ENCODE peak calls at places on chromosome 7, in six cellular contexts. I, Q, S, L, V and B are unnamed samples.

GRCh38 chr7:52639981-52640380 is 395.5 kb upstream of the POM121L12 start:
- DNase-seq in S (no peak), L (no peak), I (no peak), Q (no peak), V (no peak), B (no peak)

GRCh38 chr7:55144333-55144954 is 125.6 kb downstream of the EGFR start:
- DNase-seq in I (no peak), Q (peak; percentile 31), L (peak; percentile 27), V (no peak), S (no peak), B (peak; percentile 35)

GRCh38 chr7:124764071-124764846 is 1.3 kb downstream of the GPR37 start:
- DNase-seq in L (no peak), S (no peak), I (no peak), V (no peak), Q (no peak), B (no peak)

GRCh38 chr7:135647755-135648154 is 14.6 kb upstream of the STMP1 start:
- DNase-seq in V (peak; percentile 59), Q (no peak), S (no peak), L (no peak), I (no peak), B (no peak)

GRCh38 chr7:1055084-1055450 is 10.7 kb downstream of the GPR146 start:
- DNase-seq in Q (no peak), V (peak; percentile 91), I (no peak), S (no peak), L (peak; percentile 95), B (peak; percentile 93)

GRCh38 chr7:71348751-71349415 is 216.9 kb downstream of the GALNT17 start:
- DNase-seq in Q (no peak), L (no peak), V (no peak), S (no peak), I (no peak), B (no peak)

GRCh38 chr7:47149208-47149864 is 432.6 kb downstream of the TNS3 start:
- DNase-seq in Q (no peak), V (no peak), I (no peak), S (no peak), L (no peak), B (no peak)

GRCh38 chr7:921071-921461 is 33.4 kb downstream of the ADAP1 start:
- DNase-seq in L (no peak), Q (no peak), S (no peak), I (no peak), V (no peak), B (no peak)

GRCh38 chr7:88092676-88092999 is 127.2 kb downstream of the SRI start:
- DNase-seq in Q (no peak), L (no peak), I (no peak), S (no peak), V (no peak), B (no peak)

GRCh38 chr7:133910761-133911160 is 216.4 kb upstream of the LRGUK start:
- DNase-seq in V (no peak), S (no peak), L (no peak), I (no peak), Q (no peak), B (no peak)

GRCh38 chr7:927031-927671 is 27.3 kb downstream of the ADAP1 start:
- DNase-seq in S (peak; percentile 31), V (no peak), L (no peak), Q (no peak), I (no peak), B (peak; percentile 68)

GRCh38 chr7:1049006-1049741 is 4.8 kb downstream of the GPR146 start:
- DNase-seq in I (no peak), V (peak; percentile 78), Q (no peak), L (peak; percentile 18), S (no peak), B (peak; percentile 93)

GRCh38 chr7:44727346-44728262 is 21.0 kb upstream of the ZMIZ2 start:
- DNase-seq in Q (no peak), V (peak; percentile 80), L (peak; percentile 33), S (no peak), I (no peak), B (no peak)

GRCh38 chr7:74302745-74303221 is 13.6 kb downstream of the CLIP2 start:
- DNase-seq in Q (no peak), L (no peak), I (no peak), V (no peak), S (no peak), B (no peak)

GRCh38 chr7:121755818-121756501 is 117.0 kb upstream of the PTPRZ1 start:
- DNase-seq in Q (no peak), S (no peak), I (no peak), V (no peak), L (no peak), B (peak; percentile 12)

GRCh38 chr7:24851791-24852190 is 94.5 kb upstream of the GSDME start:
- DNase-seq in Q (peak; percentile 10), I (no peak), L (peak; percentile 26), S (peak; percentile 61), V (peak; percentile 29), B (peak; percentile 32)

GRCh38 chr7:129434846-129435318 is 650 bp downstream of the STRIP2 start:
- DNase-seq in S (peak; percentile 2), V (peak; percentile 44), L (peak; percentile 73), I (no peak), Q (no peak), B (peak; percentile 66)

GRCh38 chr7:100119701-100120517 is 475 bp downstream of the CNPY4 start:
- DNase-seq in V (no peak), S (peak; percentile 57), I (no peak), Q (peak; percentile 83), L (peak; percentile 77), B (peak; percentile 75)

GRCh38 chr7:124489082-124489819 is 276.3 kb downstream of the GPR37 start:
- DNase-seq in S (peak; percentile 2), V (no peak), L (no peak), I (no peak), Q (no peak), B (no peak)

GRCh38 chr7:130490888-130491771 is 755 bp upstream of the MEST start:
- DNase-seq in Q (no peak), I (no peak), L (no peak), S (no peak), V (peak; percentile 62), B (no peak)

GRCh38 chr7:142438235-142438922 is 180.5 kb upstream of the PRSS58 start:
- DNase-seq in L (peak; percentile 68), V (peak; percentile 38), I (no peak), S (peak; percentile 9), Q (peak; percentile 35), B (peak; percentile 82)

DNA sequence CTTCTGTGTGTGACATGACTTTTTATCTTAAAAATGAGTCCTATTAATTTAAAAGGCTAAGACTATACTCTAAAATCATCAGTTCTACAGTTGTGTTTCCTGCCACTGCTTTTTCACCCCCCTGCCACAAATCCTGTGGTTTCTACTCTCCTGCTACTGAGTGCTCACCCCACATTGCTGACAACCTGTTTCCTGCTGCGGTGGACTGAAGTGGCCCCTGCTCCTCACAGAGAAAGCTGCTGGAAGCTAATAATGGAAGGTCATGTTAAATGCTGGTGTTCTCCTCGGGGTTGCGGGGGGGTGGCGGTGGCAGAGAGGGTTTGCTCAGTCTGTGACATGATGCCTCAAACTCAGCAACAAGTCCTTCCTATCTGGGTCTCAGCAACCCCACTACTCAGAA is 113.2 kb upstream of the INHBA start:
- DNase-seq in V (no peak), L (no peak), I (peak; percentile 51), S (no peak), Q (no peak), B (peak; percentile 95)
- TF ChIP-seq MYC in V (no peak), L (no peak), I (no peak), S (no peak), Q (no peak), B (peak; percentile 78)

GRCh38 chr7:31077484-31078362 is 25.6 kb downstream of the ADCYAP1R1 start:
- DNase-seq in L (no peak), V (no peak), Q (no peak), I (no peak), S (no peak), B (no peak)

GRCh38 chr7:31076641-31077310 is 24.7 kb downstream of the ADCYAP1R1 start:
- DNase-seq in I (no peak), S (no peak), Q (no peak), V (no peak), L (no peak), B (no peak)

GRCh38 chr7:31080112-31080511 is 28.0 kb downstream of the ADCYAP1R1 start:
- DNase-seq in L (no peak), S (no peak), Q (no peak), V (no peak), I (no peak), B (no peak)

GRCh38 chr7:31078363-31078990 is 26.4 kb downstream of the ADCYAP1R1 start:
- DNase-seq in Q (no peak), S (no peak), L (no peak), V (no peak), I (no peak), B (no peak)

DNA sequence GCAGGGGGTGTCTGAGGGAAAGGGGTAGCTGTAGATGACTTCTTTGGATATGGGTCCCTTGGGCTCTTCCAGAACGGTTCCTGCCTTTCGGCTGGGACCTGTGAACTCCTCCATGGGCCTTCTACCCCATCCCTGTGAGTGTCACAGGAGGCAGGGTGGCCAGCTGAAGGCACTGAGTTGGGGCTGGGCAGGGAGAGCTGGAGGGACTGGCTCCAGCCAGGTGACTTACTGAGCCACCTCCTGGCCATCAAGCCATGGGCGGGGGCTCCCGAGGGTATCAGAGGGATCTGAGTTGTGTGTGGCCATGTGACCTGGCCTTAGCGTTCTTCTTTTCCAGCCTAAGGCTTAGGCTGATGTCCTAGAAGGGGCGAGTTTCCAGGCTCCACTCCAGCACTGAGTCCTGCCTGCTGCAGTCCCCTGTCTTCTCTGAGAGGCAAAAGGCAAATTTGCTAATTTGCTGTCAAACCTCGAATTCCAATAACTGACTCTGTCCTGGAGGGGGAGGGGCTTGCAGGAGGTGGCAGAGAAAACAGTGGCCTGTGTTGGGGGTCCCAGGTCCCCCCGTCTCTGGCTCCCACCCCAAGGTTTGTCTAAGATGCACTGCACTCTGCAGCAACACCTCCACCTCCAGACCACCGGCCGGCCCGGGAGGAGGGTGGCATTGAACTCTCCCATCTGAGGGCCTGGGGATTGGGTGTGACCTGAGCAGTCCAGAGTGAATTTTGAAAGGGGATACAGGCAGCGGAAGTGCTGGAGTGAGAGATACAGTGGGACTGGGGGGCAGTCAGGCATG is 27.2 kb downstream of the ADCYAP1R1 start:
- DNase-seq in Q (no peak), V (no peak), I (no peak), L (no peak), S (no peak), B (no peak)
- TF ChIP-seq MYC in Q (no peak), V (no peak), I (no peak), L (no peak), S (no peak), B (no peak)

GRCh38 chr7:101138149-101138870 is 11.4 kb downstream of the SERPINE1 start:
- DNase-seq in I (peak; percentile 79), L (peak; percentile 98), V (peak; percentile 99), Q (peak; percentile 75), S (peak; percentile 90), B (peak; percentile 99)
- TF ChIP-seq MYC in I (no peak), L (peak; percentile 92), V (peak; percentile 51), Q (no peak), S (peak; percentile 42), B (peak; percentile 81)

GRCh38 chr7:79245623-79246249 is 207.7 kb downstream of the MAGI2 start:
- DNase-seq in V (no peak), Q (no peak), S (peak; percentile 3), I (no peak), L (no peak), B (peak; percentile 15)

GRCh38 chr7:79236352-79237028 is 217.0 kb downstream of the MAGI2 start:
- DNase-seq in I (no peak), S (no peak), V (no peak), L (no peak), Q (no peak), B (no peak)

GRCh38 chr7:79244482-79244881 is 209.0 kb downstream of the MAGI2 start:
- DNase-seq in Q (no peak), S (no peak), I (no peak), V (no peak), L (no peak), B (no peak)

GRCh38 chr7:79240413-79240812 is 213.1 kb downstream of the MAGI2 start:
- DNase-seq in L (no peak), V (no peak), I (no peak), S (no peak), Q (no peak), B (no peak)

GRCh38 chr7:79241288-79242055 is 212.0 kb downstream of the MAGI2 start:
- DNase-seq in Q (no peak), V (no peak), I (no peak), S (no peak), L (no peak), B (no peak)
- TF ChIP-seq MYC in Q (no peak), V (no peak), I (no peak), S (no peak), L (no peak), B (no peak)